ENCODE peak calls at places on chromosome 13, in six cellular contexts. G is K562, E is prostate gland, Z is endothelial cell of umbilical vein, Q is esophagus squamous epithelium, I is tibial nerve. U is an unnamed sample.

GRCh38 chr13:20359335-20359734 is 127.2 kb upstream of the GJB6 start:
- DNase-seq in G (peak), E (no peak), Z (no peak), Q (no peak), I (no peak), U (no peak)

GRCh38 chr13:84139561-84140158 is 257.4 kb upstream of the SLITRK1 start:
- DNase-seq in G (no peak), E (no peak), Z (no peak), Q (no peak), I (no peak), U (no peak)

GRCh38 chr13:87678353-87678752 is 7.2 kb downstream of the SLITRK5 start:
- DNase-seq in G (no peak), E (no peak), Z (no peak), Q (no peak), I (no peak), U (no peak)

GRCh38 chr13:94596575-94596971 is 621 bp upstream of the TGDS start:
- DNase-seq in G (no peak), E (no peak), Z (no peak), Q (no peak), I (no peak), U (no peak)

GRCh38 chr13:85974604-85975366 is 175.6 kb upstream of the SLITRK6 start:
- DNase-seq in G (no peak), E (no peak), Z (no peak), Q (no peak), I (no peak), U (no peak)

GRCh38 chr13:44283598-44283997 is 90.0 kb upstream of the SERP2 start:
- DNase-seq in G (no peak), E (no peak), Z (no peak), Q (no peak), I (no peak), U (no peak)

GRCh38 chr13:51874651-51875050 is 12.9 kb downstream of the CCDC70 start:
- DNase-seq in G (no peak), E (no peak), Z (no peak), Q (no peak), I (no peak), U (no peak)

GRCh38 chr13:42283574-42283973 is 11.6 kb downstream of the AKAP11 start:
- DNase-seq in G (no peak), E (no peak), Z (peak), Q (no peak), I (no peak), U (no peak)

GRCh38 chr13:110907951-110908898 is 6.6 kb downstream of the ANKRD10 start:
- DNase-seq in G (no peak), E (peak), Z (peak), Q (no peak), I (no peak), U (peak)

GRCh38 chr13:113761136-113761535 is 2.1 kb downstream of the TMEM255B start:
- DNase-seq in G (no peak), E (no peak), Z (no peak), Q (no peak), I (no peak), U (no peak)

GRCh38 chr13:30847697-30848307 is 58.3 kb upstream of the MEDAG start:
- DNase-seq in G (no peak), E (no peak), Z (no peak), Q (no peak), I (no peak), U (no peak)

GRCh38 chr13:40271931-40272775 is 394.3 kb downstream of the FOXO1 start:
- DNase-seq in G (no peak), E (peak), Z (peak), Q (no peak), I (peak), U (peak)

GRCh38 chr13:107713314-107713713 is 502.0 kb downstream of the LIG4 start:
- DNase-seq in G (no peak), E (no peak), Z (peak), Q (no peak), I (no peak), U (no peak)

GRCh38 chr13:34300559-34300958 is 482.6 kb downstream of the RFC3 start:
- DNase-seq in G (no peak), E (no peak), Z (no peak), Q (no peak), I (no peak), U (no peak)

GRCh38 chr13:23050126-23050525 is 130.7 kb upstream of the SGCG start:
- DNase-seq in G (no peak), E (no peak), Z (no peak), Q (no peak), I (no peak), U (no peak)

GRCh38 chr13:33494596-33495214 is 209.2 kb upstream of the STARD13 start:
- DNase-seq in G (peak), E (no peak), Z (peak), Q (no peak), I (no peak), U (no peak)

GRCh38 chr13:50220938-50221337 is 205.7 kb downstream of the KCNRG start:
- DNase-seq in G (no peak), E (no peak), Z (no peak), Q (no peak), I (no peak), U (no peak)

GRCh38 chr13:59501004-59501403 is 662.7 kb downstream of the DIAPH3 start:
- DNase-seq in G (no peak), E (no peak), Z (no peak), Q (no peak), I (no peak), U (no peak)

GRCh38 chr13:83340170-83340569 is 542.1 kb downstream of the SLITRK1 start:
- DNase-seq in G (no peak), E (no peak), Z (no peak), Q (no peak), I (no peak), U (no peak)

GRCh38 chr13:49499889-49500660 is 4.3 kb downstream of the PHF11 start:
- DNase-seq in G (no peak), E (no peak), Z (no peak), Q (no peak), I (no peak), U (no peak)

GRCh38 chr13:99383511-99383921 is 76.3 kb upstream of the GPR183 start:
- DNase-seq in G (no peak), E (no peak), Z (no peak), Q (no peak), I (no peak), U (no peak)

GRCh38 chr13:23380534-23380933 is 53.0 kb downstream of the SACS start:
- DNase-seq in G (no peak), E (no peak), Z (no peak), Q (no peak), I (no peak), U (no peak)

GRCh38 chr13:113880651-113881611 is 17.1 kb upstream of the GAS6 start:
- DNase-seq in G (no peak), E (no peak), Z (peak), Q (no peak), I (no peak), U (no peak)

GRCh38 chr13:92137519-92137918 is 739.1 kb downstream of the GPC5 start:
- DNase-seq in G (no peak), E (no peak), Z (no peak), Q (no peak), I (no peak), U (no peak)

GRCh38 chr13:106534844-106535551 is 464 bp downstream of the EFNB2 start:
- DNase-seq in G (no peak), E (no peak), Z (peak), Q (no peak), I (no peak), U (no peak)

GRCh38 chr13:102648046-102648445 is 46.8 kb downstream of the METTL21C start:
- DNase-seq in G (no peak), E (no peak), Z (peak), Q (no peak), I (no peak), U (no peak)

GRCh38 chr13:98433654-98434053 is 143.3 kb downstream of the STK24 start:
- DNase-seq in G (no peak), E (no peak), Z (no peak), Q (no peak), I (no peak), U (no peak)

GRCh38 chr13:24692541-24692940 is 12.3 kb downstream of the ATP12A start:
- DNase-seq in G (no peak), E (no peak), Z (no peak), Q (no peak), I (no peak), U (no peak)

GRCh38 chr13:35356572-35356971 is 119.9 kb downstream of the MAB21L1 start:
- DNase-seq in G (no peak), E (no peak), Z (peak), Q (no peak), I (no peak), U (no peak)
- TF ChIP-seq CTCF in G (no peak), E (no peak), Z (no peak), Q (no peak), I (no peak), U (no peak)

DNA sequence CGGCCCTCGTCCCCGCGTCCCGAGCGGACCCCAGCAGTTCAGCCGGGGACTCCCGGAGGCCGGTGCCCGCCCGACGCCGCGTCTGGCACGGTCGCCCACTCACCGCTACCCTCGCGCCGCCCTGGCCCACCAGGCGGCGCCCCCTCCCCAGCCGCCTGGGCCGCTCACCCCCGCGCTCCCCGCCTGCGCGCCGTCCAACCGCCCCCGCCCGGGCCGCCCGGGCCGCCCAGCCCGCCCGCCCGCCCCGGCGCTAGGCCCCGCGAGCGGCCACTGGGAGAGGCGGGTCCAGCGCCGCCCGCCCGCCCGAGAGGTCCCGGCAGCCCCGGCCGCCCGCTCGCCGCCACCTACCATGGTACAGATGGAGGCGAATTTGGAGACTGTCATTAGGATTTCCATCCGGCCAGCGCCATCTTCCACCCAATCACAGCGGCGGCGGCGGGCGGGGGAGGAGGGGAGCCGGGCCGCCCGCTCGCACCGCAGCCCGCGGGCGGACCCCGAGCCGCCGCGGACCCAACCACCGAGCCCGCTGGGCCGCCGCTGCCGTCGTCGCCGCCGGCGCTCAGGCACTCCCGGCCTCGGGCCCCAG is at the start of gene USP12:
- DNase-seq in G (peak), E (peak), Z (peak), Q (no peak), I (no peak), U (peak)
- TF ChIP-seq POLR2A in G (no peak), E (no peak), Z (no peak), Q (no peak), I (peak), U (peak)

DNA sequence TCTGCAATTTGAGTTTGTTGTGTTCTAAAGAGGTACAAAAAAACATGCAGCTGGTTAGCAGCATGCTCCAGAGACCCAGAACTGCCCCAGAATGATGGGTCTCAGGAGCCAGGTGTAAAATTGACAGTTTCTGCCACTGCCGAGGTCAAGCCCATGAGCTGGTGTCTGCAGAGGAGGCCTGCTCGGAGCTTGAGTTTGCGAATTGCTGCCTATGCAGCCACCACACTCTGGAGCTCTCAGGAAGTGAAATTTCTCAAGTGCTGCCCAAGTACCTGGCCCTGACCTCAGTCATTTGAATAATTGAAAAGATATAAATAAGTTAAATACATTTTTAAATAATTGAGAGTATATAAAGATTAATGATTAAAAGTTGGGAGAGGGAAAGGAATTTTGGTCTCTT is 66.4 kb downstream of the ZAR1L start:
- DNase-seq in G (no peak), E (no peak), Z (no peak), Q (no peak), I (no peak), U (no peak)
- H3K27ac ChIP-seq in G (no peak), E (no peak), Z (no peak), Q (no peak), I (no peak), U (no peak)

DNA sequence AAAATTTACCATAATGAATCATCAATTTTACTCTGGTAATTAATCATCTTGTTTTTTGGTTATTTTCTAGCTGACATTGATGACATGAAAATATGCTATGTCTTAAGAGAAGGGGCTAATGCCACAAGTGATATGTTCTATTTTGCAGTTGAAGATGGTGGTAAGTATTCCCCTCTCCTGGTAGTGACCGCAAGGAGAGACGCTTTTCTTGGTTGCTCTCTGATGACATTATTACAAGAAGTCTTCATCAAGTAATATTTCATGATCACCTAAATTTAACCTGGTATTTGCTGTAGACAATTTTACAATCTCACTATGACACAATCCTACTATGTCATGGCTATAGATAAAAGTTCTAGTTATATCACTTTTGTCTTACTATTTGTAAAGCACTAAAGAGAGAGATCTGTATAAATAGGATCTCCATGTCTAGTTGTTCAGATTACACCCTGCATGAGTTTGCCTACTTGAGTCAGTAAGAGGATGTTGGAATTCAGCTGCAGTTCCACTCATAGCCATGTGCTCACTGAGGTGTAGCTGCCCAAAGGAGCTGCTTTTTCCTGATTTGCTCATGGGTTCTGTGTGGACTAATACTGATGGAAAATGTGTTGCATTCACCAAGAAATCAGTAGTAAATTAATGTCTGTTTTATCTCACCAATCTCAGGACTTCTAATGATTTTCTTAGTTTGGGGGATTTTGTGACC is 10.9 kb downstream of the FREM2 start:
- DNase-seq in G (no peak), E (no peak), Z (no peak), Q (no peak), I (no peak), U (no peak)
- TF ChIP-seq CTCF in G (no peak), E (no peak), Z (no peak), Q (no peak), I (no peak), U (no peak)

DNA sequence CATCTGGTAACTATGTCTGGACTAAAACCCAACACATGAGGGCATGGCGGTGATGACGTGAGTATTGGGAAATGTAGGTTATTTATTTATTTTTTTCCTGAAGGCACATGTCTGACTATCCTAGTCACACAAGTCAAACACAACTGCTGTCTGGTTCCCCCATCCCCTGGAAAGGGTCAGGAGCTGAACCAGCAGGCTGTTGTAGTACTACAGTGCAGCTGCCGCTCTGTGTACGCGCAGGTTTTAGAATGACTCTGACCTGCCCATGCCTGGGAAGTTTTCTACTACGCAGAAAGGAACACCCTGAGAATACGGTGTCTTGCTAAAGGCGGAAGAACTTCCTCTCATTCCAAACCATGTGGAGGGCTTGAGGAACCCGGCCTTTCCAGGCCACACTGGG is 1.2 kb downstream of the SLC7A1 start:
- DNase-seq in G (peak), E (peak), Z (peak), Q (no peak), I (no peak), U (peak)
- TF ChIP-seq POLR2A in G (no peak), E (peak), Z (peak), Q (no peak), I (no peak), U (no peak)

GRCh38 chr13:112072531-112073244 is 5.7 kb downstream of the SOX1 start:
- DNase-seq in G (no peak), E (no peak), Z (no peak), Q (no peak), I (no peak), U (no peak)
- H3K27ac ChIP-seq in G (no peak), E (no peak), Z (no peak), Q (no peak), I (no peak), U (no peak)

U was measured in Peyer's patch.